ENCODE peak calls at places on chromosomes 7 and 10, in ten cellular contexts. U is NCI-H446 treated with DMSO at 0.1 percent for 48 hours, F is heart left ventricle, B is foreskin keratinocyte, J is nucleus accumbens, X is activated T-helper 1 cell treated with Interleukin-2 at 50 U/mL for 16 hours, Q is HCEC 1CT, Z is NCI-H82, T is psoas muscle, D is AG10803. I is an unnamed sample.

GRCh38 chr7:141975806-141976523 is 2.4 kb upstream of the TAS2R38 start:
- DNase-seq in Q (peak; percentile 37), F (peak; percentile 66), B (peak; percentile 77), U (no peak), D (peak; percentile 14), J (peak; percentile 79), Z (peak; percentile 79), T (peak; percentile 61), X (peak; percentile 39), I (no peak)

GRCh38 chr10:4183761-4184261 is 398.8 kb upstream of the KLF6 start:
- DNase-seq in F (no peak), Z (no peak), D (peak; percentile 83), Q (peak; percentile 59), X (no peak), J (no peak), U (no peak), T (no peak), B (no peak), I (no peak)

GRCh38 chr7:155850001-155850436 is 37.8 kb upstream of the SHH start:
- DNase-seq in F (no peak), T (no peak), Q (no peak), Z (no peak), D (no peak), X (no peak), B (no peak), J (no peak), U (no peak), I (no peak)

GRCh38 chr10:79084012-79084971 is 15.5 kb downstream of the ZMIZ1 start:
- DNase-seq in U (no peak), B (peak; percentile 72), T (peak; percentile 97), Z (peak; percentile 35), J (peak; percentile 58), D (peak; percentile 91), X (no peak), Q (peak; percentile 71), F (peak; percentile 96), I (no peak)

GRCh38 chr10:43700306-43700705 is 51.6 kb upstream of the ZNF32 start:
- DNase-seq in J (no peak), X (no peak), F (no peak), B (no peak), U (no peak), Z (no peak), Q (no peak), T (no peak), D (peak; percentile 49), I (no peak)

GRCh38 chr7:149496642-149497391 is 792 bp downstream of the ZNF746 start:
- DNase-seq in U (no peak), D (peak; percentile 44), X (peak; percentile 38), Z (peak; percentile 63), Q (peak; percentile 17), F (peak; percentile 68), J (peak; percentile 34), B (peak; percentile 23), T (peak; percentile 76), I (no peak)

GRCh38 chr10:33335800-33336605 is 1.5 kb upstream of the NRP1 start:
- DNase-seq in T (peak; percentile 82), J (peak; percentile 20), B (no peak), U (no peak), F (peak; percentile 91), X (no peak), Z (no peak), Q (peak; percentile 81), D (peak; percentile 79), I (peak; percentile 29)

GRCh38 chr7:116500071-116500853 is 724 bp downstream of the CAV2 start:
- DNase-seq in Z (peak; percentile 3), B (peak; percentile 88), J (no peak), Q (peak; percentile 51), T (peak; percentile 59), X (no peak), F (peak; percentile 48), U (no peak), D (peak; percentile 57), I (no peak)

GRCh38 chr7:142024547-142024946 is 28.9 kb downstream of the MGAM start:
- DNase-seq in B (peak; percentile 97), F (no peak), Z (no peak), T (no peak), X (no peak), J (no peak), U (no peak), Q (peak; percentile 20), D (peak; percentile 7), I (no peak)